ENCODE peak calls at places on chromosomes 7 and 10, in four cellular contexts. Z, C, X and J are unnamed samples.
A peak's percentile ranks its signal among the peaks of the same experiment; 100 is the strongest.

GRCh38 chr10:101450277-101451080 is 96.5 kb downstream of the BTRC start:
- DNase-seq in Z (no peak), C (no peak), X (no peak), J (no peak)

GRCh38 chr10:22386396-22386928 is 41.2 kb downstream of the SPAG6 start:
- DNase-seq in Z (no peak), C (no peak), X (no peak), J (no peak)

GRCh38 chr7:33901199-33901598 is 4.1 kb upstream of the BMPER start:
- DNase-seq in Z (no peak), C (peak; percentile 36), X (no peak), J (no peak)

GRCh38 chr10:132960651-132961419 is 18.5 kb upstream of the CFAP46 start:
- DNase-seq in Z (no peak), C (no peak), X (no peak), J (no peak)

GRCh38 chr7:110856704-110857103 is 234.2 kb upstream of the LRRN3 start:
- DNase-seq in Z (no peak), C (peak; percentile 50), X (peak; percentile 2), J (no peak)

GRCh38 chr7:32890010-32890552 is 1.5 kb downstream of the KBTBD2 start:
- DNase-seq in Z (no peak), C (peak; percentile 52), X (peak; percentile 46), J (no peak)

GRCh38 chr7:104772405-104772821 is 241.6 kb upstream of the KMT2E start:
- DNase-seq in Z (no peak), C (no peak), X (no peak), J (no peak)

GRCh38 chr10:8146650-8147049 is 92.2 kb downstream of the GATA3 start:
- DNase-seq in Z (no peak), C (no peak), X (peak; percentile 69), J (no peak)

GRCh38 chr10:73906524-73907447 is 4.1 kb upstream of the PLAU start:
- DNase-seq in Z (peak; percentile 81), C (peak; percentile 100), X (peak; percentile 90), J (peak; percentile 97)

GRCh38 chr7:3943779-3944520 is 642.9 kb downstream of the SDK1 start:
- DNase-seq in Z (no peak), C (no peak), X (no peak), J (no peak)
- H3K9me3 ChIP-seq in Z (peaks cover 11% of the 10 kb centered on the region), C (peaks cover 6% of the 10 kb centered on the region), X (peaks cover 25% of the 10 kb centered on the region), J (no peaks in the 10 kb centered on the region)

GRCh38 chr7:157278167-157278790 is 58.5 kb upstream of the DNAJB6 start:
- DNase-seq in Z (no peak), C (no peak), X (no peak), J (no peak)

GRCh38 chr7:157279973-157280841 is 56.6 kb upstream of the DNAJB6 start:
- DNase-seq in Z (no peak), C (no peak), X (no peak), J (no peak)

GRCh38 chr7:157279679-157279972 is 57.2 kb upstream of the DNAJB6 start:
- DNase-seq in Z (no peak), C (no peak), X (no peak), J (no peak)

GRCh38 chr7:157276731-157277562 is 59.9 kb upstream of the DNAJB6 start:
- DNase-seq in Z (no peak), C (peak; percentile 51), X (no peak), J (no peak)

DNA sequence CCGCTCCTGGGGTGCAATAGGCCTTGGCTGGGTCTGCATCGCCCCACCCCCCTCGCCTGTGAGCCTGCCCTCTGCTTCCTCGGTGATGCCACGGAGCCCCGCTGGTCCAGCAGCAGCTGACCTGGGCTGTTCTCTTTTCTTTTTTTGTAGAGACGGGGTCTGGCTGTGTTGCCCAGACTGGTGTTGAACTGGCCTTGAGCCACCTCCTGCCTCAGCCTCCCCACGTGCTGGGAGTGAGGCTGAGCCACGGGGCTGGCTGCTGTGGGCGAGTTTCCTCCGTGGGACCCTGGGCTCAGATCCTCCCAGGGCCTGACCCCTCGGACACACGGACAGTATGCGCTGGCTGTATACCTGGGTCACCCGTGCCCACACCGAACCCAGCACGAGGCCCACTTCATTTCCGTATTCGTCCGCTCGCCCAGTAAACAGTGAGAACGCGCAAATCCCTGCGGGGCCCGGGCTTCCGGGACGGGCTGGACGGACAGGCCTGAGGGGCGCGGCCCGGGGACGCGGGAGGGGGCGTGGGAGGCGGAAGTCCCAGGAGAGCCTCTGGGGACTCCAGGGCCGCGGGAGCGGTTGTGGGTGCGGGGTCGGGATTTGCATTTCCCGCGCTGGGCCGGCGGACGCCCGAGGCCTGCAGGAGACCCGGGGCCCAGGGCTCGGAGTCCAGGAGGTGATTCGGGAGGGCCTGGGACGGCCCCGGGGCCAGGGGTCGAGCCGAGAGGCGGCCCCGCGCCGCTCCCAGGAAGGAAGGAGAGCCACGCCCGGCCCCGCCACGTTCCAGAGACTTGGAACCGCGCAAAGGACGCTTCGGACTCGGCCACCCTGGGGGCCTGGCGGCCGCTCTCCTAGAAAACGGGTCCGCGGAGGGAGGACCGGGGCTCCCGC is 57.8 kb upstream of the DNAJB6 start:
- DNase-seq in Z (peak; percentile 75), C (no peak), X (no peak), J (no peak)
- H3K4me3 ChIP-seq in Z (peak overlapping the region; percentile 70), C (no peak overlapping the region), X (no peak overlapping the region), J (no peak overlapping the region)

GRCh38 chr7:148325208-148325607 is 265.4 kb upstream of the C7orf33 start:
- DNase-seq in Z (no peak), C (no peak), X (no peak), J (no peak)
- H3K9me3 ChIP-seq in Z (no peaks in the 10 kb centered on the region), C (peaks cover 30% of the 10 kb centered on the region), X (peaks cover 1% of the 10 kb centered on the region), J (no peaks in the 10 kb centered on the region)

DNA sequence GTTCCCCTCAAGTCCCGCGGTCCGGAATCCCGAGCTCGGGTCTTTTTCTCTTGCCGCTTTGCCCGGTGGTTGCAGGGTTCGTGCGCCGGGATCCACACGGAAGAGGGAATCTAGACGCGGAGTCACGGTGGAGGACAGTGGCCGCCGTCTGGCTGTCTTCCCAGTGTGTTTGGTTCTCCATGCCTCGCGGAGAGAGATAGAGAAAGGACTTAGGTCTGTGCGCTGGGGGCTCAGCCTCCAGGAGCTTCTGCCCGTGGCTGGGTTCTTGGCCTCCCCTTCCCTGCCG is 1.6 kb downstream of the FFAR4 start:
- DNase-seq in Z (no peak), C (no peak), X (no peak), J (no peak)
- H3K4me3 ChIP-seq in Z (peak overlapping the region; percentile 28), C (no peak overlapping the region), X (no peak overlapping the region), J (no peak overlapping the region)

GRCh38 chr7:157625973-157626790 is 289.4 kb downstream of the DNAJB6 start:
- DNase-seq in Z (no peak), C (no peak), X (no peak), J (no peak)
- H3K9me3 ChIP-seq in Z (no peaks in the 10 kb centered on the region), C (peaks cover 37% of the 10 kb centered on the region), X (peaks cover 15% of the 10 kb centered on the region), J (no peaks in the 10 kb centered on the region)

GRCh38 chr10:117552156-117552620 is 9.6 kb downstream of the EMX2 start:
- DNase-seq in Z (no peak), C (no peak), X (no peak), J (no peak)

GRCh38 chr10:117553815-117554172 is 11.2 kb downstream of the EMX2 start:
- DNase-seq in Z (no peak), C (no peak), X (no peak), J (no peak)

GRCh38 chr10:117552759-117553158 is 10.2 kb downstream of the EMX2 start:
- DNase-seq in Z (no peak), C (no peak), X (no peak), J (no peak)

GRCh38 chr10:117554371-117554770 is 11.8 kb downstream of the EMX2 start:
- DNase-seq in Z (no peak), C (no peak), X (no peak), J (no peak)

GRCh38 chr10:117553171-117553814 is 10.7 kb downstream of the EMX2 start:
- DNase-seq in Z (no peak), C (no peak), X (no peak), J (peak; percentile 35)
- H3K4me3 ChIP-seq in Z (peak overlapping the region; percentile 49), C (no peak overlapping the region), X (no peak overlapping the region), J (peak overlapping the region; percentile 27)

GRCh38 chr7:64183126-64183742 is 23.8 kb upstream of the ZNF735 start:
- DNase-seq in Z (peak; percentile 27), C (no peak), X (no peak), J (no peak)
- H3K9me3 ChIP-seq in Z (peaks cover 8% of the 10 kb centered on the region), C (peaks cover 24% of the 10 kb centered on the region), X (peaks cover 52% of the 10 kb centered on the region), J (no peaks in the 10 kb centered on the region)